ENCODE peak calls at places on chromosomes 12 and 14, in four cellular contexts. One of them, this sample, is unnamed.
A peak's percentile ranks its signal among the peaks of the same experiment; 100 is the strongest.

GRCh38 chr12:54658306-54659264 is 10.4 kb upstream of the DCD start:
- DNase-seq in sigmoid colon: no peak
- DNase-seq in K562: peak; percentile 68
- DNase-seq in right lobe of liver: peak; percentile 60
- DNase-seq in this sample: no peak

GRCh38 chr12:49288412-49288853 is 6.5 kb upstream of the PRPH start:
- DNase-seq in sigmoid colon: peak; percentile 68
- DNase-seq in K562: peak; percentile 76
- DNase-seq in right lobe of liver: no peak
- DNase-seq in this sample: no peak

GRCh38 chr14:52351191-52351560 is 37.1 kb downstream of the PTGER2 start:
- DNase-seq in sigmoid colon: no peak
- DNase-seq in K562: no peak
- DNase-seq in right lobe of liver: no peak
- DNase-seq in this sample: no peak

GRCh38 chr12:124595444-124595843 is 28.0 kb upstream of the NCOR2 start:
- DNase-seq in sigmoid colon: no peak
- DNase-seq in K562: no peak
- DNase-seq in right lobe of liver: no peak
- DNase-seq in this sample: no peak

GRCh38 chr12:94109154-94109553 is 39.2 kb upstream of the PLXNC1 start:
- DNase-seq in K562: peak; percentile 68
- DNase-seq in right lobe of liver: no peak
- DNase-seq in sigmoid colon: no peak
- DNase-seq in this sample: no peak

GRCh38 chr12:100156731-100157426 is 14.2 kb upstream of the BLTP3B start:
- DNase-seq in K562: no peak
- DNase-seq in sigmoid colon: no peak
- DNase-seq in right lobe of liver: no peak
- DNase-seq in this sample: no peak

GRCh38 chr12:69988601-69989194 is 163.7 kb downstream of the MYRFL start:
- DNase-seq in sigmoid colon: no peak
- DNase-seq in K562: no peak
- DNase-seq in right lobe of liver: no peak
- DNase-seq in this sample: no peak

GRCh38 chr12:10115890-10116289 is 14.1 kb downstream of the CLEC7A start:
- DNase-seq in right lobe of liver: no peak
- DNase-seq in sigmoid colon: no peak
- DNase-seq in K562: no peak
- DNase-seq in this sample: no peak

GRCh38 chr12:34292736-34293625 is 270.7 kb downstream of the ALG10 start:
- DNase-seq in K562: peak; percentile 73
- DNase-seq in sigmoid colon: peak; percentile 49
- DNase-seq in right lobe of liver: peak; percentile 36
- DNase-seq in this sample: no peak

GRCh38 chr14:92039720-92040430 is at the start of gene TRIP11:
- DNase-seq in sigmoid colon: peak; percentile 96
- DNase-seq in K562: peak; percentile 91
- DNase-seq in right lobe of liver: peak; percentile 97
- DNase-seq in this sample: peak; percentile 57
- TF ChIP-seq CTCF in sigmoid colon: no peak
- TF ChIP-seq CTCF in K562: no peak
- TF ChIP-seq CTCF in right lobe of liver: no peak
- TF ChIP-seq CTCF in this sample: no peak

GRCh38 chr12:66130267-66131066 is at the start of gene LLPH:
- DNase-seq in sigmoid colon: peak; percentile 93
- DNase-seq in right lobe of liver: peak; percentile 92
- DNase-seq in K562: peak; percentile 94
- DNase-seq in this sample: peak; percentile 64
- TF ChIP-seq POLR2A in sigmoid colon: peak; percentile 61
- TF ChIP-seq POLR2A in right lobe of liver: peak; percentile 51
- TF ChIP-seq POLR2A in K562: peak; percentile 94
- TF ChIP-seq POLR2A in this sample: no peak

DNA sequence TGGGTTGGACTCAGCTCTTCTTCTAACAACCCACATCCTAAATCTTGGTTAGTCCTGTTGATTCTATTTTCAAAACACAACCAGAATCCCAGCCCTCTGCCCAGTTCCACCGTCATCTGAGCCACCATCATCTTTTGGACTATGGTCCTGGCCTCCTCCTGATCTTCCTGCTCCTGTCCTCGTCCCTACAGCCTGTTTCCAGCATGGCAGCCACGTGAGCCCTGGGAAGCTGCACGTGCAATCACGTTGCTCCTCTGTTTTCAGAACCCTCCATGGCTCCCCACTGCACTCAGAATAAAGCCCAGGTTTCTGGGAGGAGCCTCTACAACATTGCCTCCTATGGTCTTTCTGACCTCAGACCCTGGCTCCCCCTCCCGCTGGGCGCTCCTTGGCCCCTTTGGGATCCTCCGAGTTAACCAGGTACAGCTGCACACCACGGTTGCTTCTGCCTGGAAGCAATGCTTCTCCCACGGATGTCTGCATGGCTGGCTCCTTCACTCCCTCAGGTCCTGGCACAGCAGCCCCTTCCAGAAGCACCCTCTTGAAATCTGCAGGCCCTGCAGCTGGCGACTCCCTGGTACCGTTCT is 44.5 kb downstream of the BEGAIN start:
- DNase-seq in sigmoid colon: peak; percentile 51
- DNase-seq in K562: no peak
- DNase-seq in right lobe of liver: no peak
- DNase-seq in this sample: no peak
- H3K4me1 ChIP-seq in sigmoid colon: peaks cover 4% of the 10 kb centered on the region
- H3K4me1 ChIP-seq in K562: peaks cover 57% of the 10 kb centered on the region
- H3K4me1 ChIP-seq in right lobe of liver: no peaks in the 10 kb centered on the region
- H3K4me1 ChIP-seq in this sample: peaks cover 11% of the 10 kb centered on the region

GRCh38 chr12:57213763-57214397 is 2.7 kb upstream of the NXPH4 start:
- DNase-seq in sigmoid colon: no peak
- DNase-seq in K562: no peak
- DNase-seq in right lobe of liver: no peak
- DNase-seq in this sample: no peak
- TF ChIP-seq CTCF in sigmoid colon: no peak
- TF ChIP-seq CTCF in K562: no peak
- TF ChIP-seq CTCF in right lobe of liver: no peak
- TF ChIP-seq CTCF in this sample: no peak

GRCh38 chr12:104306943-104307654 is 3.6 kb downstream of the EID3 start:
- DNase-seq in K562: no peak
- DNase-seq in right lobe of liver: no peak
- DNase-seq in sigmoid colon: no peak
- DNase-seq in this sample: no peak

GRCh38 chr12:104305349-104305748 is 1.8 kb downstream of the EID3 start:
- DNase-seq in sigmoid colon: no peak
- DNase-seq in right lobe of liver: no peak
- DNase-seq in K562: no peak
- DNase-seq in this sample: no peak

GRCh38 chr12:104306376-104306775 is 2.8 kb downstream of the EID3 start:
- DNase-seq in sigmoid colon: no peak
- DNase-seq in K562: no peak
- DNase-seq in right lobe of liver: no peak
- DNase-seq in this sample: no peak

GRCh38 chr12:104304261-104305004 is 894 bp downstream of the EID3 start:
- DNase-seq in sigmoid colon: no peak
- DNase-seq in right lobe of liver: no peak
- DNase-seq in K562: no peak
- DNase-seq in this sample: no peak

DNA sequence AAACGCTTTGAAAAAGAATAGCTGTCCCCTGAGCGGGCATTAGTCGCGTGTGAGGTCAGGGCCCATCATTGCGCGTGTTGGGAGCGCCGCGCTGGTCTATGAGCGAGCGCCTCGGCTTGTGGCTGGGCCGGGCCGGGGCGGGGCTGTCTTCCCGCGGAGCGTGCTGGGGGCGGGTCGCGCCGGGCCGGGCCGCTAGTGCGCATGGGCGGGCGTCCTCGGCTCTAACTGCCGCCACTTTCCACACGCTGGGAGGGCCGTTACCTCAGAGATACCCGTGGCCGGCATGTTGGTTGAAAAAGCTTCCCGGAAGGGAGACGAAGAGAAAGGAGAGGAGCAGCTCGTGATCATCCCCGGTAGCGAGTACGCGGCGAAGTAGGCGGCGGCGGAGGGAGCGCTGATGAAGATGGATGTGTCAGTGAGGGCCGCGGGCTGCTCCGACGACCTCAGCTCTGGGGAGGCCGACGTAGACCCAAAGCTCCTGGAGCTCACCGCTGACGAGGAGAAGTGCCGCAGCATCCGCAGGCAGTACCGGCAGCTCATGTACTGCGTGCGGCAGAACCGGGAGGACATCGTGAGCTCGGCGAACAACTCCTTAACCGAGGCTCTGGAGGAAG is at the start of gene EID3:
- DNase-seq in K562: no peak
- DNase-seq in sigmoid colon: peak; percentile 95
- DNase-seq in right lobe of liver: peak; percentile 86
- DNase-seq in this sample: peak; percentile 20
- TF ChIP-seq POLR2A in K562: no peak
- TF ChIP-seq POLR2A in sigmoid colon: no peak
- TF ChIP-seq POLR2A in right lobe of liver: peak; percentile 16
- TF ChIP-seq POLR2A in this sample: no peak

GRCh38 chr14:77601846-77602609 is 14.4 kb downstream of the SPTLC2 start:
- DNase-seq in right lobe of liver: no peak
- DNase-seq in K562: no peak
- DNase-seq in sigmoid colon: no peak
- DNase-seq in this sample: no peak
- H3K4me1 ChIP-seq in right lobe of liver: no peaks in the 10 kb centered on the region
- H3K4me1 ChIP-seq in K562: peaks cover 17% of the 10 kb centered on the region
- H3K4me1 ChIP-seq in sigmoid colon: no peaks in the 10 kb centered on the region
- H3K4me1 ChIP-seq in this sample: peaks cover 11% of the 10 kb centered on the region

DNA sequence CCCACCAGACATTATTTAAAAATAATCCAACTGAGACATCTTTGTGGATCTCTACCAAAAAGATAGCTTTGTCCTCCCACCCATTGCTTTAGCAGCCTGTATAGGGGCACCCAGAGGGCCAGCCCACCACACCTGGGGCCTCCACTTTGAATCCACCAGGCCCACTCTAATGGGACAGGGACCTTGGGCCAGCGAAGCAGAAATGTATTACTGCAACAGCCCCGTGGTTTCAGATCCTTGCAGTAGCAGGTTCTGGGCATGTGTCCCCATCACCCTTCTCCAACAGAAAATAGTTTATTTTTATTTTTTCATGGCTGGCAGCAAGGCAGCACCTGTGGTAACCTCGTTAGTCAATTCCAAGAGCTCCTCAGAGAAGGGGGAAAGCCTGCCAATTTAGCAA is 218.4 kb downstream of the ZFP36L1 start:
- DNase-seq in sigmoid colon: no peak
- DNase-seq in K562: no peak
- DNase-seq in right lobe of liver: no peak
- DNase-seq in this sample: no peak
- TF ChIP-seq CTCF in sigmoid colon: no peak
- TF ChIP-seq CTCF in K562: no peak
- TF ChIP-seq CTCF in right lobe of liver: no peak
- TF ChIP-seq CTCF in this sample: no peak

GRCh38 chr12:52689239-52689638 is 9.0 kb upstream of the KRT1 start:
- DNase-seq in sigmoid colon: no peak
- DNase-seq in right lobe of liver: no peak
- DNase-seq in K562: no peak
- DNase-seq in this sample: no peak
- TF ChIP-seq POLR2A in sigmoid colon: no peak
- TF ChIP-seq POLR2A in right lobe of liver: no peak
- TF ChIP-seq POLR2A in K562: no peak
- TF ChIP-seq POLR2A in this sample: no peak